ENCODE peak calls at places on chromosomes 11 and 22, in eight cellular contexts. B is activated CD4-positive, CD25-positive, alpha-beta regulatory T cell; H is PC-9; J is effector CD8-positive, alpha-beta T cell; G is H54; K is NCI-H2171; D is CD8-positive, alpha-beta memory T cell; Z is B cell. Q is an unnamed sample.

GRCh38 chr11:47184711-47185304 is 1.4 kb downstream of the PACSIN3 start:
- DNase-seq in B (no peak), H (no peak), J (no peak), G (no peak), K (no peak), D (no peak), Z (no peak), Q (no peak)

GRCh38 chr22:26558246-26558895 is 31.6 kb downstream of the TPST2 start:
- DNase-seq in B (no peak), H (no peak), J (no peak), G (no peak), K (no peak), D (no peak), Z (no peak), Q (no peak)

GRCh38 chr11:4751201-4751600 is 18.5 kb downstream of the OR51F1 start:
- DNase-seq in B (no peak), H (no peak), J (no peak), G (no peak), K (no peak), D (no peak), Z (no peak), Q (no peak)

GRCh38 chr22:45644714-45645113 is 26.9 kb upstream of the ATXN10 start:
- DNase-seq in B (no peak), H (no peak), J (no peak), G (no peak), K (no peak), D (no peak), Z (peak; percentile 5), Q (no peak)

GRCh38 chr22:31295831-31296230 is 3.5 kb upstream of the PIK3IP1 start:
- DNase-seq in B (no peak), H (peak; percentile 80), J (no peak), G (no peak), K (no peak), D (no peak), Z (no peak), Q (no peak)

GRCh38 chr22:29299136-29299900 is 7.1 kb upstream of the GAS2L1 start:
- DNase-seq in B (no peak), H (no peak), J (no peak), G (no peak), K (no peak), D (no peak), Z (no peak), Q (no peak)

GRCh38 chr22:25143161-25144076 is 56.2 kb upstream of the CRYBB3 start:
- DNase-seq in B (no peak), H (no peak), J (no peak), G (no peak), K (peak; percentile 27), D (no peak), Z (no peak), Q (no peak)

GRCh38 chr11:47061429-47062178 is 115.1 kb downstream of the ARFGAP2 start:
- DNase-seq in B (no peak), H (no peak), J (no peak), G (no peak), K (no peak), D (no peak), Z (no peak), Q (no peak)

GRCh38 chr22:31160328-31160978 is 471 bp downstream of the RNF185 start:
- DNase-seq in B (no peak), H (no peak), J (no peak), G (no peak), K (no peak), D (peak; percentile 6), Z (no peak), Q (no peak)

GRCh38 chr11:123300874-123301695 is 106.0 kb upstream of the CLMP start:
- DNase-seq in B (no peak), H (peak; percentile 42), J (no peak), G (no peak), K (no peak), D (peak; percentile 29), Z (no peak), Q (no peak)

GRCh38 chr22:43257549-43257948 is 70.6 kb upstream of the TTLL12 start:
- DNase-seq in B (no peak), H (no peak), J (no peak), G (no peak), K (peak; percentile 77), D (no peak), Z (no peak), Q (no peak)

GRCh38 chr11:75553182-75553581 is 8.9 kb upstream of the SERPINH1 start:
- DNase-seq in B (no peak), H (no peak), J (no peak), G (no peak), K (no peak), D (no peak), Z (no peak), Q (no peak)

GRCh38 chr11:58625826-58626460 is 3.5 kb downstream of the CNTF start:
- DNase-seq in B (no peak), H (no peak), J (no peak), G (no peak), K (no peak), D (no peak), Z (no peak), Q (no peak)

GRCh38 chr22:27311666-27312566 is 489.6 kb downstream of the MN1 start:
- DNase-seq in B (no peak), H (peak; percentile 21), J (no peak), G (no peak), K (no peak), D (no peak), Z (no peak), Q (no peak)

GRCh38 chr11:8786933-8787332 is 104.3 kb downstream of the RPL27A start:
- DNase-seq in B (no peak), H (no peak), J (no peak), G (no peak), K (no peak), D (no peak), Z (no peak), Q (no peak)

GRCh38 chr11:133202816-133203215 is 329.5 kb downstream of the OPCML start:
- DNase-seq in B (no peak), H (no peak), J (no peak), G (no peak), K (no peak), D (no peak), Z (no peak), Q (no peak)

GRCh38 chr22:26804315-26804714 is 146.9 kb downstream of the MIAT start:
- DNase-seq in B (no peak), H (no peak), J (no peak), G (no peak), K (no peak), D (no peak), Z (no peak), Q (no peak)

Q was measured in NAMALWA.